ENCODE peak calls at places on chromosomes 6 and 20, in six cellular contexts. Z is H9, J is IMR-90, V is neuronal stem cell, W is H1, L is trophoblast cell. O is an unnamed sample.

GRCh38 chr20:63416631-63417030 is 55.5 kb upstream of the CHRNA4 start:
- DNase-seq in V (no peak), L (no peak), W (no peak), Z (no peak), J (no peak), O (no peak)

GRCh38 chr20:44087857-44088120 is 99.2 kb downstream of the JPH2 start:
- DNase-seq in Z (no peak), W (no peak), J (no peak), V (no peak), L (no peak), O (no peak)

GRCh38 chr6:106458021-106458986 is 97.8 kb downstream of the CRYBG1 start:
- DNase-seq in J (no peak), Z (no peak), L (no peak), W (no peak), V (no peak), O (no peak)

GRCh38 chr6:158207452-158207788 is 39.3 kb downstream of the GTF2H5 start:
- DNase-seq in W (no peak), J (peak; percentile 48), V (no peak), L (no peak), Z (no peak), O (peak; percentile 37)

GRCh38 chr6:82842721-82843120 is 222.9 kb downstream of the UBE3D start:
- DNase-seq in J (peak; percentile 73), W (no peak), V (no peak), Z (no peak), L (peak; percentile 72), O (peak; percentile 76)

GRCh38 chr6:4957521-4958231 is 46.2 kb downstream of the RPP40 start:
- DNase-seq in L (peak; percentile 80), V (no peak), Z (peak; percentile 76), W (no peak), J (no peak), O (peak; percentile 24)

GRCh38 chr6:160634706-160635105 is 29.4 kb downstream of the LPA start:
- DNase-seq in W (no peak), L (no peak), Z (no peak), V (no peak), J (no peak), O (no peak)

GRCh38 chr6:29926081-29926794 is 16.1 kb upstream of the HLA-A start:
- DNase-seq in J (peak; percentile 32), V (no peak), Z (no peak), W (no peak), L (no peak), O (no peak)

GRCh38 chr6:100112855-100113508 is 119.0 kb upstream of the MCHR2 start:
- DNase-seq in W (no peak), J (no peak), Z (no peak), L (no peak), V (no peak), O (no peak)

GRCh38 chr6:144411506-144412165 is 126.5 kb downstream of the UTRN start:
- DNase-seq in V (no peak), Z (no peak), L (peak; percentile 3), J (peak; percentile 33), W (no peak), O (peak; percentile 29)

GRCh38 chr6:14816106-14816864 is 429.6 kb upstream of the JARID2 start:
- DNase-seq in J (peak; percentile 60), Z (no peak), L (no peak), V (peak; percentile 73), W (no peak), O (no peak)

GRCh38 chr20:14295238-14295637 is 42.2 kb downstream of the FLRT3 start:
- DNase-seq in V (no peak), W (no peak), J (no peak), Z (no peak), L (no peak), O (no peak)

GRCh38 chr20:57411406-57412283 is 20.4 kb downstream of the RBM38 start:
- DNase-seq in J (no peak), W (no peak), Z (no peak), V (no peak), L (no peak), O (no peak)

GRCh38 chr6:3910264-3910663 is 61.1 kb downstream of the FAM50B start:
- DNase-seq in L (no peak), J (no peak), W (no peak), V (no peak), Z (no peak), O (no peak)
- H3K4me1 ChIP-seq in L (peaks cover 11% of the 10 kb centered on the region), J (peaks cover 19% of the 10 kb centered on the region), W (peaks cover 13% of the 10 kb centered on the region), V (peaks cover 36% of the 10 kb centered on the region), Z (peaks cover 9% of the 10 kb centered on the region), O (peaks cover 20% of the 10 kb centered on the region)

GRCh38 chr6:95576218-95576617 is 1.1 kb upstream of the MANEA start:
- DNase-seq in Z (no peak), W (no peak), L (no peak), J (no peak), V (no peak), O (no peak)

GRCh38 chr6:95574811-95575210 is 2.5 kb upstream of the MANEA start:
- DNase-seq in V (no peak), L (peak; percentile 8), J (peak; percentile 65), W (no peak), Z (no peak), O (peak; percentile 75)

GRCh38 chr6:95578106-95578410 is 723 bp downstream of the MANEA start:
- DNase-seq in L (no peak), V (no peak), W (no peak), Z (no peak), J (peak; percentile 1), O (no peak)

GRCh38 chr6:95576621-95577316 is 566 bp upstream of the MANEA start:
- DNase-seq in J (peak; percentile 6), L (peak; percentile 23), V (no peak), W (no peak), Z (no peak), O (peak; percentile 42)

DNA sequence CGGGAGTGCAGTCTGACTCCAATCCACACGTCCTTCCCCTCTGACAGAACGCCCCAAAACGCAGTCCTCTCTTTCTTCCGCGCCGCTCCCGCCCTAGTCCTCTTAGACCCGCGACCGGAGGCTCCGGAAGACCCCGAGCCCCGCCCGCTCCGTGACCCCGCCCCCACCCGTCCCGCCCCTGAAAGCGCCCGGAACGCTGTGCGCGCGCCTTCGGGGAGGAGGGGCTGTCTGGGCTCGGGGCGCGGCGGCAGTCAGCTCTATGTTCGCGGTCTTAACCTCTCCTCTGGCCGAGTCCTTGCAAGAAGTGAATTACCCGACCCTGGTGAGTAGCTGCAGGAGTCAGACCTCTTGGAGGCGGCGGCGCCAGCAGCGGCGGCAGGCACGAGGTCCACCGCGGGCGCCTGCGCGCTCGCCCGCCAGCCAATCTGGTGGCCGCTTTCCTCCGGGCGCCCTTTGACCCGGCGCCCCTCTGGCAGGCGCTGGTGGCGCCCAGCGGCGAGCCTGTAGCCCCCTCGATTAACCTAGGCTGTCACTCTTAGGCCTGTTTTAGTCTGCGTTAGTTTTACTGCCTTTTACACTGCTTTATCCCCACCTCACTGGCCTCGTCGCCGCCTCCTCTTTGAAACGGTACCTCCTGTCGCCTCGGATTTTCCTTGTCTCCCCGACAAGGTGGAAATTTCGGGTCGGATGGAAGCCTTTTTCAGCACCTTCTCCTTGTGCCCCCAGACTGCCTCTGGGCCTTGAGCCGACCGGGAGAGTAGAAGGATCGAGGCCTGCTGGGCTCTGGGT is at the start of gene MANEA:
- DNase-seq in W (peak; percentile 65), Z (peak; percentile 83), J (peak; percentile 85), V (peak; percentile 82), L (peak; percentile 84), O (peak; percentile 95)
- H3K23ac ChIP-seq in W (no peak within 1 kb of the TSS), Z (no peak within 1 kb of the TSS), J (peak within 1 kb of the TSS; percentile 92), V (peak within 1 kb of the TSS; percentile 4), L (peak within 1 kb of the TSS; percentile 43), O (no peak within 1 kb of the TSS)

GRCh38 chr20:3307078-3307477 is 68.1 kb upstream of the SLC4A11 start:
- DNase-seq in Z (no peak), J (no peak), L (no peak), V (no peak), W (no peak), O (no peak)
- H3K14ac ChIP-seq in Z (no peak overlapping the region), J (no peak overlapping the region), L (no peak overlapping the region), V (no peak overlapping the region), W (no peak overlapping the region), O (no peak overlapping the region)

GRCh38 chr6:120378582-120379220 is 955.6 kb downstream of the TBC1D32 start:
- DNase-seq in V (no peak), J (no peak), W (no peak), Z (no peak), L (peak; percentile 63), O (peak; percentile 49)
- H3K4me1 ChIP-seq in V (no peaks in the 10 kb centered on the region), J (no peaks in the 10 kb centered on the region), W (no peaks in the 10 kb centered on the region), Z (no peaks in the 10 kb centered on the region), L (no peaks in the 10 kb centered on the region), O (no peaks in the 10 kb centered on the region)